ENCODE peak calls at places on chromosomes 11 and 22, in five cellular contexts. One of them, this sample, is unnamed.

GRCh38 chr11:18704045-18704645 is 5.6 kb downstream of the TMEM86A start:
- DNase-seq in Caco-2: no peak
- DNase-seq in astrocyte of the spinal cord: no peak
- DNase-seq in CD4-positive, alpha-beta T cell: no peak
- DNase-seq in activated T-cell treated with anti-CD3 and anti-CD28 coated beads for 1 hour: no peak
- DNase-seq in this sample: no peak

GRCh38 chr11:61347916-61348461 is 13.7 kb downstream of the CYB561A3 start:
- DNase-seq in activated T-cell treated with anti-CD3 and anti-CD28 coated beads for 1 hour: no peak
- DNase-seq in CD4-positive, alpha-beta T cell: no peak
- DNase-seq in Caco-2: no peak
- DNase-seq in astrocyte of the spinal cord: peak; percentile 23
- DNase-seq in this sample: peak; percentile 96

GRCh38 chr22:18999416-18999815 is 63.3 kb upstream of the PRODH start:
- DNase-seq in CD4-positive, alpha-beta T cell: no peak
- DNase-seq in activated T-cell treated with anti-CD3 and anti-CD28 coated beads for 1 hour: no peak
- DNase-seq in astrocyte of the spinal cord: no peak
- DNase-seq in Caco-2: no peak
- DNase-seq in this sample: no peak

GRCh38 chr11:116199182-116199581 is 573.6 kb downstream of the BUD13 start:
- DNase-seq in CD4-positive, alpha-beta T cell: no peak
- DNase-seq in astrocyte of the spinal cord: no peak
- DNase-seq in activated T-cell treated with anti-CD3 and anti-CD28 coated beads for 1 hour: no peak
- DNase-seq in Caco-2: no peak
- DNase-seq in this sample: no peak

GRCh38 chr11:88106685-88107084 is 68.6 kb downstream of the RAB38 start:
- DNase-seq in CD4-positive, alpha-beta T cell: no peak
- DNase-seq in Caco-2: no peak
- DNase-seq in activated T-cell treated with anti-CD3 and anti-CD28 coated beads for 1 hour: no peak
- DNase-seq in astrocyte of the spinal cord: no peak
- DNase-seq in this sample: no peak

GRCh38 chr11:121567988-121568387 is 115.2 kb upstream of the SORL1-AS1 start:
- DNase-seq in activated T-cell treated with anti-CD3 and anti-CD28 coated beads for 1 hour: no peak
- DNase-seq in Caco-2: no peak
- DNase-seq in CD4-positive, alpha-beta T cell: no peak
- DNase-seq in astrocyte of the spinal cord: no peak
- DNase-seq in this sample: no peak

GRCh38 chr11:134199531-134199930 is 24.2 kb downstream of the NCAPD3 start:
- DNase-seq in activated T-cell treated with anti-CD3 and anti-CD28 coated beads for 1 hour: no peak
- DNase-seq in astrocyte of the spinal cord: no peak
- DNase-seq in CD4-positive, alpha-beta T cell: no peak
- DNase-seq in Caco-2: no peak
- DNase-seq in this sample: peak; percentile 88

GRCh38 chr22:43928418-43929307 is 5.1 kb downstream of the PNPLA3 start:
- DNase-seq in activated T-cell treated with anti-CD3 and anti-CD28 coated beads for 1 hour: no peak
- DNase-seq in CD4-positive, alpha-beta T cell: no peak
- DNase-seq in Caco-2: no peak
- DNase-seq in astrocyte of the spinal cord: no peak
- DNase-seq in this sample: no peak

GRCh38 chr22:32177221-32177765 is 18.2 kb upstream of the C22orf42 start:
- DNase-seq in CD4-positive, alpha-beta T cell: no peak
- DNase-seq in activated T-cell treated with anti-CD3 and anti-CD28 coated beads for 1 hour: no peak
- DNase-seq in astrocyte of the spinal cord: no peak
- DNase-seq in Caco-2: no peak
- DNase-seq in this sample: no peak

GRCh38 chr11:35549787-35550186 is 24.4 kb upstream of the PAMR1 start:
- DNase-seq in activated T-cell treated with anti-CD3 and anti-CD28 coated beads for 1 hour: no peak
- DNase-seq in CD4-positive, alpha-beta T cell: no peak
- DNase-seq in astrocyte of the spinal cord: peak; percentile 98
- DNase-seq in Caco-2: peak; percentile 41
- DNase-seq in this sample: peak; percentile 60

GRCh38 chr11:87971354-87971753 is 203.9 kb downstream of the RAB38 start:
- DNase-seq in Caco-2: no peak
- DNase-seq in astrocyte of the spinal cord: no peak
- DNase-seq in activated T-cell treated with anti-CD3 and anti-CD28 coated beads for 1 hour: no peak
- DNase-seq in CD4-positive, alpha-beta T cell: no peak
- DNase-seq in this sample: no peak

GRCh38 chr11:45407226-45407625 is 121.1 kb upstream of the SYT13 start:
- DNase-seq in activated T-cell treated with anti-CD3 and anti-CD28 coated beads for 1 hour: no peak
- DNase-seq in Caco-2: no peak
- DNase-seq in astrocyte of the spinal cord: no peak
- DNase-seq in CD4-positive, alpha-beta T cell: no peak
- DNase-seq in this sample: no peak

GRCh38 chr11:84775503-84775902 is 851.6 kb downstream of the DLG2 start:
- DNase-seq in CD4-positive, alpha-beta T cell: no peak
- DNase-seq in activated T-cell treated with anti-CD3 and anti-CD28 coated beads for 1 hour: no peak
- DNase-seq in Caco-2: no peak
- DNase-seq in astrocyte of the spinal cord: no peak
- DNase-seq in this sample: no peak

GRCh38 chr11:65719887-65720236 is 736 bp downstream of the RNASEH2C start:
- DNase-seq in CD4-positive, alpha-beta T cell: no peak
- DNase-seq in activated T-cell treated with anti-CD3 and anti-CD28 coated beads for 1 hour: no peak
- DNase-seq in Caco-2: no peak
- DNase-seq in astrocyte of the spinal cord: peak; percentile 12
- DNase-seq in this sample: peak; percentile 34

GRCh38 chr22:39907605-39908097 is 6.8 kb downstream of the GRAP2 start:
- DNase-seq in astrocyte of the spinal cord: no peak
- DNase-seq in activated T-cell treated with anti-CD3 and anti-CD28 coated beads for 1 hour: no peak
- DNase-seq in CD4-positive, alpha-beta T cell: no peak
- DNase-seq in Caco-2: no peak
- DNase-seq in this sample: no peak

GRCh38 chr22:35549338-35549737 is 8.7 kb downstream of the RASD2 start:
- DNase-seq in activated T-cell treated with anti-CD3 and anti-CD28 coated beads for 1 hour: no peak
- DNase-seq in Caco-2: no peak
- DNase-seq in CD4-positive, alpha-beta T cell: no peak
- DNase-seq in astrocyte of the spinal cord: no peak
- DNase-seq in this sample: no peak

GRCh38 chr11:129895126-129896041 is at the start of gene NFRKB:
- DNase-seq in activated T-cell treated with anti-CD3 and anti-CD28 coated beads for 1 hour: peak; percentile 82
- DNase-seq in astrocyte of the spinal cord: peak; percentile 64
- DNase-seq in Caco-2: peak; percentile 94
- DNase-seq in CD4-positive, alpha-beta T cell: peak; percentile 89
- DNase-seq in this sample: peak; percentile 72

GRCh38 chr11:16297332-16297731 is 59.0 kb downstream of the SOX6 start:
- DNase-seq in CD4-positive, alpha-beta T cell: no peak
- DNase-seq in astrocyte of the spinal cord: no peak
- DNase-seq in activated T-cell treated with anti-CD3 and anti-CD28 coated beads for 1 hour: no peak
- DNase-seq in Caco-2: no peak
- DNase-seq in this sample: no peak

GRCh38 chr22:37892566-37893338 is 13.3 kb upstream of the MICALL1 start:
- DNase-seq in activated T-cell treated with anti-CD3 and anti-CD28 coated beads for 1 hour: no peak
- DNase-seq in astrocyte of the spinal cord: no peak
- DNase-seq in CD4-positive, alpha-beta T cell: no peak
- DNase-seq in Caco-2: no peak
- DNase-seq in this sample: no peak

GRCh38 chr22:36323182-36323854 is 64.4 kb downstream of the MYH9 start:
- DNase-seq in activated T-cell treated with anti-CD3 and anti-CD28 coated beads for 1 hour: no peak
- DNase-seq in astrocyte of the spinal cord: peak; percentile 63
- DNase-seq in Caco-2: no peak
- DNase-seq in CD4-positive, alpha-beta T cell: no peak
- DNase-seq in this sample: no peak

GRCh38 chr22:46036558-46037408 is 59.8 kb upstream of the WNT7B start:
- DNase-seq in activated T-cell treated with anti-CD3 and anti-CD28 coated beads for 1 hour: peak; percentile 42
- DNase-seq in CD4-positive, alpha-beta T cell: peak; percentile 46
- DNase-seq in astrocyte of the spinal cord: no peak
- DNase-seq in Caco-2: peak; percentile 52
- DNase-seq in this sample: peak; percentile 11

GRCh38 chr11:134423106-134423505 is 11.1 kb upstream of the B3GAT1 start:
- DNase-seq in Caco-2: no peak
- DNase-seq in CD4-positive, alpha-beta T cell: no peak
- DNase-seq in activated T-cell treated with anti-CD3 and anti-CD28 coated beads for 1 hour: no peak
- DNase-seq in astrocyte of the spinal cord: no peak
- DNase-seq in this sample: no peak

GRCh38 chr11:12882670-12883069 is 126.4 kb upstream of the RASSF10 start:
- DNase-seq in activated T-cell treated with anti-CD3 and anti-CD28 coated beads for 1 hour: no peak
- DNase-seq in Caco-2: no peak
- DNase-seq in astrocyte of the spinal cord: no peak
- DNase-seq in CD4-positive, alpha-beta T cell: no peak
- DNase-seq in this sample: no peak

GRCh38 chr11:57776101-57776511 is 14.5 kb downstream of the CTNND1 start:
- DNase-seq in CD4-positive, alpha-beta T cell: no peak
- DNase-seq in Caco-2: no peak
- DNase-seq in activated T-cell treated with anti-CD3 and anti-CD28 coated beads for 1 hour: no peak
- DNase-seq in astrocyte of the spinal cord: peak; percentile 73
- DNase-seq in this sample: peak; percentile 23

GRCh38 chr11:27216268-27217149 is 146.5 kb downstream of the CCDC34 start:
- DNase-seq in Caco-2: no peak
- DNase-seq in astrocyte of the spinal cord: peak; percentile 54
- DNase-seq in CD4-positive, alpha-beta T cell: no peak
- DNase-seq in activated T-cell treated with anti-CD3 and anti-CD28 coated beads for 1 hour: no peak
- DNase-seq in this sample: no peak

GRCh38 chr11:77672276-77672675 is 34.7 kb upstream of the CLNS1A start:
- DNase-seq in Caco-2: no peak
- DNase-seq in astrocyte of the spinal cord: peak; percentile 92
- DNase-seq in CD4-positive, alpha-beta T cell: no peak
- DNase-seq in activated T-cell treated with anti-CD3 and anti-CD28 coated beads for 1 hour: no peak
- DNase-seq in this sample: peak; percentile 13

GRCh38 chr11:73234403-73235181 is 16.5 kb downstream of the P2RY2 start:
- DNase-seq in activated T-cell treated with anti-CD3 and anti-CD28 coated beads for 1 hour: no peak
- DNase-seq in astrocyte of the spinal cord: no peak
- DNase-seq in Caco-2: peak; percentile 31
- DNase-seq in CD4-positive, alpha-beta T cell: no peak
- DNase-seq in this sample: no peak

GRCh38 chr22:22103078-22103593 is 120.5 kb upstream of the TOP3B start:
- DNase-seq in astrocyte of the spinal cord: no peak
- DNase-seq in CD4-positive, alpha-beta T cell: no peak
- DNase-seq in activated T-cell treated with anti-CD3 and anti-CD28 coated beads for 1 hour: no peak
- DNase-seq in Caco-2: no peak
- DNase-seq in this sample: peak; percentile 53

GRCh38 chr11:128903248-128904041 is 12.3 kb downstream of the KCNJ5 start:
- DNase-seq in activated T-cell treated with anti-CD3 and anti-CD28 coated beads for 1 hour: no peak
- DNase-seq in Caco-2: no peak
- DNase-seq in astrocyte of the spinal cord: peak; percentile 16
- DNase-seq in CD4-positive, alpha-beta T cell: no peak
- DNase-seq in this sample: peak; percentile 28

GRCh38 chr22:28791841-28792490 is 8.4 kb downstream of the XBP1 start:
- DNase-seq in astrocyte of the spinal cord: no peak
- DNase-seq in Caco-2: no peak
- DNase-seq in CD4-positive, alpha-beta T cell: no peak
- DNase-seq in activated T-cell treated with anti-CD3 and anti-CD28 coated beads for 1 hour: no peak
- DNase-seq in this sample: no peak

GRCh38 chr11:116224154-116224888 is 548.5 kb downstream of the BUD13 start:
- DNase-seq in astrocyte of the spinal cord: peak; percentile 26
- DNase-seq in activated T-cell treated with anti-CD3 and anti-CD28 coated beads for 1 hour: peak; percentile 23
- DNase-seq in Caco-2: peak; percentile 72
- DNase-seq in CD4-positive, alpha-beta T cell: peak; percentile 2
- DNase-seq in this sample: peak; percentile 58